ENCODE peak calls at places on chromosomes 5 and 9, in five cellular contexts. B, O, W, C and A are unnamed samples.

GRCh38 chr5:168822745-168823281 is 243.6 kb upstream of the PANK3 start:
- DNase-seq in O (no peak), C (no peak), W (no peak), B (no peak), A (no peak)

GRCh38 chr5:308672-309271 is 12.7 kb upstream of the AHRR start:
- DNase-seq in B (no peak), C (no peak), O (no peak), W (no peak), A (no peak)

GRCh38 chr9:120478208-120478607 is 101.8 kb downstream of the CDK5RAP2 start:
- DNase-seq in W (no peak), C (peak), O (no peak), B (no peak), A (no peak)

GRCh38 chr9:112020680-112021596 is 124.3 kb downstream of the UGCG start:
- DNase-seq in B (no peak), W (no peak), O (no peak), C (peak), A (no peak)

GRCh38 chr9:73239868-73240267 is 88.2 kb downstream of the ANXA1 start:
- DNase-seq in O (no peak), B (no peak), W (no peak), C (no peak), A (no peak)

GRCh38 chr5:57082441-57083067 is 91.3 kb upstream of the GPBP1 start:
- DNase-seq in W (no peak), O (no peak), B (no peak), C (no peak), A (no peak)

GRCh38 chr5:1751864-1752822 is 47.5 kb downstream of the MRPL36 start:
- DNase-seq in B (no peak), O (no peak), W (no peak), C (no peak), A (peak)

GRCh38 chr5:154714271-154714986 is 40.7 kb upstream of the LARP1 start:
- DNase-seq in B (no peak), O (no peak), C (no peak), W (no peak), A (peak)

GRCh38 chr5:132677191-132677590 is 3.4 kb downstream of the IL4 start:
- DNase-seq in O (no peak), B (no peak), W (no peak), C (peak), A (no peak)

GRCh38 chr5:61277190-61277589 is 54.9 kb upstream of the ZSWIM6 start:
- DNase-seq in W (no peak), B (no peak), C (no peak), O (no peak), A (peak)

GRCh38 chr5:76608833-76609232 is 14.4 kb downstream of the F2RL2 start:
- DNase-seq in B (no peak), C (no peak), W (no peak), O (no peak), A (no peak)

GRCh38 chr9:133429641-133430161 is 7.5 kb downstream of the ADAMTS13 start:
- DNase-seq in O (peak), C (no peak), W (peak), B (peak), A (no peak)

GRCh38 chr5:68540798-68541590 is 325.4 kb downstream of the PIK3R1 start:
- DNase-seq in O (no peak), C (no peak), W (no peak), B (no peak), A (no peak)

GRCh38 chr5:133240425-133241091 is 188.7 kb downstream of the HSPA4 start:
- DNase-seq in B (no peak), W (no peak), O (no peak), C (peak), A (no peak)

GRCh38 chr9:126471084-126471611 is 142.6 kb upstream of the LMX1B start:
- DNase-seq in W (peak), O (peak), C (peak), B (no peak), A (peak)